ENCODE peak calls at places on chromosomes 11 and 22, in eight cellular contexts. X, M, S, E, A, Q, G and K are unnamed samples.

GRCh38 chr22:24437091-24437490 is 9.7 kb downstream of the ADORA2A start:
- DNase-seq in X (no peak), M (no peak), S (no peak), E (no peak), A (no peak), Q (no peak), G (no peak), K (no peak)

GRCh38 chr22:17802822-17803221 is 28.6 kb upstream of the BID start:
- DNase-seq in X (no peak), M (no peak), S (no peak), E (no peak), A (no peak), Q (no peak), G (peak), K (no peak)

GRCh38 chr11:73269353-73270088 is 2.6 kb upstream of the P2RY6 start:
- DNase-seq in X (no peak), M (no peak), S (no peak), E (no peak), A (no peak), Q (no peak), G (no peak), K (no peak)

GRCh38 chr11:68968306-68969255 is 12.2 kb downstream of the MRGPRD start:
- DNase-seq in X (no peak), M (no peak), S (no peak), E (no peak), A (no peak), Q (no peak), G (no peak), K (no peak)

GRCh38 chr11:88280673-88281316 is 56.7 kb downstream of the CTSC start:
- DNase-seq in X (no peak), M (no peak), S (no peak), E (no peak), A (no peak), Q (no peak), G (no peak), K (no peak)

GRCh38 chr11:14460147-14460546 is 39.5 kb downstream of the COPB1 start:
- DNase-seq in X (no peak), M (no peak), S (no peak), E (no peak), A (no peak), Q (no peak), G (no peak), K (no peak)

GRCh38 chr11:124920870-124921609 is 2.0 kb downstream of the HEPN1 start:
- DNase-seq in X (peak), M (peak), S (no peak), E (peak), A (peak), Q (peak), G (peak), K (peak)

GRCh38 chr11:33015621-33016551 is at the start of gene DEPDC7:
- DNase-seq in X (peak), M (peak), S (peak), E (peak), A (peak), Q (peak), G (peak), K (peak)

GRCh38 chr11:20037358-20037757 is 122.9 kb downstream of the DBX1 start:
- DNase-seq in X (no peak), M (no peak), S (no peak), E (no peak), A (no peak), Q (no peak), G (no peak), K (no peak)

GRCh38 chr11:116960916-116961315 is 123.5 kb upstream of the APOA1 start:
- DNase-seq in X (no peak), M (peak), S (no peak), E (no peak), A (no peak), Q (no peak), G (peak), K (no peak)

GRCh38 chr11:74011360-74012071 is 2.6 kb upstream of the UCP3 start:
- DNase-seq in X (no peak), M (no peak), S (peak), E (no peak), A (peak), Q (no peak), G (peak), K (no peak)

GRCh38 chr22:20128902-20129746 is 2.5 kb upstream of the ZDHHC8 start:
- DNase-seq in X (peak), M (peak), S (no peak), E (peak), A (peak), Q (no peak), G (peak), K (no peak)

GRCh38 chr11:66070604-66071325 is 693 bp downstream of the PACS1 start:
- DNase-seq in X (peak), M (peak), S (no peak), E (no peak), A (no peak), Q (peak), G (peak), K (peak)

GRCh38 chr22:19407649-19408606 is 23.6 kb downstream of the HIRA start:
- DNase-seq in X (no peak), M (no peak), S (no peak), E (no peak), A (no peak), Q (no peak), G (peak), K (peak)

GRCh38 chr22:27344546-27344945 is 457.0 kb downstream of the MN1 start:
- DNase-seq in X (no peak), M (no peak), S (no peak), E (no peak), A (no peak), Q (no peak), G (no peak), K (no peak)

GRCh38 chr11:121741954-121742361 is 289.2 kb upstream of the SORL1-AS1 start:
- DNase-seq in X (no peak), M (no peak), S (no peak), E (no peak), A (no peak), Q (peak), G (peak), K (no peak)

GRCh38 chr11:77250881-77251640 is 50.4 kb downstream of the GDPD4 start:
- DNase-seq in X (no peak), M (no peak), S (no peak), E (no peak), A (no peak), Q (no peak), G (peak), K (no peak)

GRCh38 chr11:130719516-130719915 is 196.8 kb downstream of the SNX19 start:
- DNase-seq in X (no peak), M (no peak), S (no peak), E (no peak), A (no peak), Q (no peak), G (peak), K (no peak)

GRCh38 chr11:69891421-69892236 is 72.4 kb upstream of the FGF3 start:
- DNase-seq in X (no peak), M (no peak), S (no peak), E (no peak), A (no peak), Q (no peak), G (peak), K (no peak)

GRCh38 chr11:66002648-66003225 is 434 bp downstream of the BANF1 start:
- DNase-seq in X (peak), M (no peak), S (no peak), E (peak), A (no peak), Q (peak), G (peak), K (no peak)

GRCh38 chr11:46363455-46363920 is 16.2 kb downstream of the DGKZ start:
- DNase-seq in X (no peak), M (no peak), S (no peak), E (no peak), A (no peak), Q (no peak), G (peak), K (no peak)

GRCh38 chr11:44899959-44900358 is 50.7 kb downstream of the TP53I11 start:
- DNase-seq in X (peak), M (peak), S (peak), E (no peak), A (peak), Q (no peak), G (peak), K (no peak)

GRCh38 chr11:13262096-13262495 is 15.5 kb upstream of the BMAL1 start:
- DNase-seq in X (no peak), M (no peak), S (no peak), E (no peak), A (no peak), Q (no peak), G (no peak), K (no peak)

GRCh38 chr11:129326921-129327320 is 48.7 kb upstream of the BARX2 start:
- DNase-seq in X (no peak), M (no peak), S (no peak), E (no peak), A (no peak), Q (no peak), G (no peak), K (no peak)

GRCh38 chr11:86673872-86674750 is 1.7 kb upstream of the ME3 start:
- DNase-seq in X (no peak), M (no peak), S (no peak), E (no peak), A (no peak), Q (no peak), G (no peak), K (no peak)

GRCh38 chr11:70573701-70574151 is 175.4 kb downstream of the CTTN start:
- DNase-seq in X (no peak), M (no peak), S (no peak), E (no peak), A (no peak), Q (no peak), G (no peak), K (no peak)

GRCh38 chr11:76656571-76657081 is 13.9 kb downstream of the LRRC32 start:
- DNase-seq in X (no peak), M (no peak), S (no peak), E (no peak), A (no peak), Q (peak), G (no peak), K (no peak)

GRCh38 chr11:118619444-118620205 is 12.2 kb downstream of the PHLDB1 start:
- DNase-seq in X (no peak), M (no peak), S (peak), E (no peak), A (no peak), Q (peak), G (peak), K (no peak)

GRCh38 chr11:103953797-103954495 is 82.5 kb upstream of the DDI1 start:
- DNase-seq in X (no peak), M (no peak), S (no peak), E (no peak), A (no peak), Q (no peak), G (no peak), K (no peak)

GRCh38 chr11:86577663-86578636 is 94.5 kb downstream of the ME3 start:
- DNase-seq in X (no peak), M (no peak), S (peak), E (no peak), A (no peak), Q (peak), G (peak), K (no peak)

GRCh38 chr11:117986981-117987495 is 844 bp downstream of the IL10RA start:
- DNase-seq in X (no peak), M (no peak), S (no peak), E (peak), A (peak), Q (no peak), G (no peak), K (no peak)

GRCh38 chr22:42562282-42562681 is 8.5 kb downstream of the SERHL2 start:
- DNase-seq in X (no peak), M (no peak), S (no peak), E (peak), A (no peak), Q (no peak), G (no peak), K (no peak)

GRCh38 chr11:47469411-47470179 is 20.7 kb upstream of the RAPSN start:
- DNase-seq in X (no peak), M (no peak), S (no peak), E (no peak), A (no peak), Q (no peak), G (peak), K (no peak)

GRCh38 chr11:63866211-63866610 is 27.3 kb downstream of the MARK2 start:
- DNase-seq in X (no peak), M (no peak), S (no peak), E (peak), A (peak), Q (peak), G (peak), K (no peak)

GRCh38 chr22:25110846-25111578 is 88.6 kb upstream of the CRYBB3 start:
- DNase-seq in X (peak), M (peak), S (peak), E (peak), A (peak), Q (peak), G (peak), K (peak)

GRCh38 chr11:125425601-125426000 is 70.5 kb downstream of the FEZ1 start:
- DNase-seq in X (no peak), M (no peak), S (no peak), E (no peak), A (no peak), Q (peak), G (no peak), K (no peak)

GRCh38 chr22:41501209-41501608 is 32.3 kb downstream of the ACO2 start:
- DNase-seq in X (no peak), M (peak), S (no peak), E (peak), A (no peak), Q (no peak), G (no peak), K (no peak)

GRCh38 chr22:17980013-17980510 is 44.3 kb downstream of the MICAL3 start:
- DNase-seq in X (no peak), M (no peak), S (no peak), E (no peak), A (no peak), Q (no peak), G (no peak), K (no peak)

GRCh38 chr22:38223289-38223960 is 21.6 kb downstream of the MAFF start:
- DNase-seq in X (no peak), M (no peak), S (no peak), E (no peak), A (no peak), Q (no peak), G (no peak), K (no peak)
- TF ChIP-seq CTCF in X (no peak), M (no peak), S (no peak), E (no peak), A (no peak), Q (no peak), G (no peak), K (no peak)

GRCh38 chr11:1854949-1855885 is 2.3 kb downstream of the LSP1 start:
- DNase-seq in X (no peak), M (no peak), S (no peak), E (no peak), A (no peak), Q (no peak), G (no peak), K (no peak)
- TF ChIP-seq CTCF in X (no peak), M (peak), S (no peak), E (no peak), A (no peak), Q (no peak), G (no peak), K (no peak)

GRCh38 chr11:10322830-10323792 is 18.2 kb downstream of the ADM start:
- DNase-seq in X (peak), M (peak), S (peak), E (no peak), A (no peak), Q (peak), G (peak), K (no peak)
- TF ChIP-seq CTCF in X (peak), M (peak), S (peak), E (peak), A (peak), Q (peak), G (peak), K (peak)

GRCh38 chr11:107999759-108000455 is 8.8 kb upstream of the CUL5 start:
- DNase-seq in X (peak), M (peak), S (no peak), E (peak), A (no peak), Q (no peak), G (peak), K (no peak)
- TF ChIP-seq CTCF in X (peak), M (peak), S (peak), E (peak), A (peak), Q (peak), G (peak), K (peak)